ENCODE peak calls at places on chromosome 15, in eight cellular contexts. I is midbrain; K is fibroblast of the conjunctiva; N is breast epithelium; V is NCI-H1436; H is uterus; M is activated T-cell treated with anti-CD3 and anti-CD28 coated beads, Interleukin-2, amount 50 U/mL, for 48 hours; Z is stimulated activated CD8-positive, alpha-beta memory T cell treated with anti-CD3 and anti-CD28 coated beads, Interleukin-4, amount 100 ng/mL, for 4 hours. Q is an unnamed sample.

GRCh38 chr15:90957791-90958190 is 3.1 kb downstream of the RCCD1 start:
- DNase-seq in M (no peak), H (no peak), I (no peak), N (no peak), Z (no peak), K (no peak), V (no peak), Q (no peak)

GRCh38 chr15:52317022-52317421 is 21.4 kb upstream of the MYO5C start:
- DNase-seq in M (no peak), K (no peak), V (no peak), I (no peak), Z (no peak), H (no peak), N (no peak), Q (no peak)

GRCh38 chr15:62118446-62118964 is 46.6 kb downstream of the C2CD4B start:
- DNase-seq in I (no peak), Z (no peak), V (no peak), K (no peak), M (no peak), N (no peak), H (no peak), Q (no peak)

GRCh38 chr15:67180035-67180434 is 74.4 kb downstream of the AAGAB start:
- DNase-seq in M (no peak), I (no peak), Z (no peak), K (no peak), V (no peak), N (no peak), H (no peak), Q (no peak)

GRCh38 chr15:31343831-31344230 is 17.2 kb downstream of the KLF13 start:
- DNase-seq in K (no peak), I (no peak), Z (no peak), H (no peak), M (no peak), V (no peak), N (no peak), Q (no peak)

GRCh38 chr15:37019479-37020433 is 80.6 kb downstream of the MEIS2 start:
- DNase-seq in K (no peak), M (no peak), Z (no peak), N (no peak), I (no peak), V (no peak), H (no peak), Q (no peak)

GRCh38 chr15:99421172-99421656 is 144.6 kb upstream of the MEF2A start:
- DNase-seq in M (peak; percentile 26), V (no peak), H (no peak), Z (no peak), N (no peak), K (no peak), I (no peak), Q (no peak)

GRCh38 chr15:80494311-80494710 is 90.1 kb downstream of the ARNT2 start:
- DNase-seq in K (no peak), H (no peak), M (no peak), Z (no peak), N (no peak), I (no peak), V (no peak), Q (no peak)

GRCh38 chr15:77537006-77537405 is 95.7 kb downstream of the LINGO1 start:
- DNase-seq in N (no peak), I (no peak), K (no peak), M (no peak), H (no peak), Z (no peak), V (no peak), Q (no peak)

GRCh38 chr15:64604319-64604718 is 143.9 kb downstream of the ZNF609 start:
- DNase-seq in Z (no peak), I (no peak), V (no peak), K (no peak), N (no peak), H (no peak), M (no peak), Q (no peak)

GRCh38 chr15:88727439-88727838 is 75.8 kb upstream of the ACAN start:
- DNase-seq in H (no peak), M (no peak), K (no peak), N (no peak), Z (no peak), V (no peak), I (no peak), Q (no peak)

GRCh38 chr15:93520206-93520605 is 431.2 kb upstream of the RGMA start:
- DNase-seq in I (no peak), H (no peak), M (no peak), V (no peak), K (no peak), N (no peak), Z (no peak), Q (no peak)

GRCh38 chr15:87863152-87863551 is 393.4 kb downstream of the NTRK3 start:
- DNase-seq in H (no peak), Z (no peak), K (no peak), N (no peak), V (no peak), I (no peak), M (no peak), Q (no peak)

GRCh38 chr15:66802087-66803001 is 100.3 kb downstream of the SMAD6 start:
- DNase-seq in Z (no peak), I (no peak), V (no peak), N (peak; percentile 29), K (peak; percentile 34), M (no peak), H (no peak), Q (no peak)

GRCh38 chr15:83065431-83065830 is 1.6 kb downstream of the BTBD1 start:
- DNase-seq in Z (no peak), I (no peak), H (no peak), M (no peak), K (no peak), N (no peak), V (no peak), Q (no peak)

GRCh38 chr15:27844018-27844666 is 255.0 kb downstream of the OCA2 start:
- DNase-seq in I (no peak), H (no peak), N (no peak), K (no peak), V (no peak), M (no peak), Z (no peak), Q (no peak)

GRCh38 chr15:85865070-85865684 is 70.5 kb upstream of the KLHL25 start:
- DNase-seq in V (no peak), Z (no peak), N (no peak), H (peak; percentile 46), I (peak; percentile 32), K (peak; percentile 38), M (no peak), Q (no peak)

GRCh38 chr15:58329781-58330467 is 101.9 kb upstream of the LIPC start:
- DNase-seq in V (no peak), M (no peak), Z (no peak), N (peak; percentile 56), H (no peak), I (no peak), K (no peak), Q (no peak)

GRCh38 chr15:65927545-65927944 is 58.3 kb downstream of the RAB11A start:
- DNase-seq in K (no peak), I (no peak), N (no peak), Z (no peak), M (no peak), H (no peak), V (no peak), Q (no peak)

GRCh38 chr15:31278544-31279220 is 48.0 kb upstream of the KLF13 start:
- DNase-seq in I (no peak), N (peak; percentile 3), Z (no peak), K (no peak), H (no peak), M (no peak), V (no peak), Q (no peak)

GRCh38 chr15:83846847-83847246 is 192.9 kb downstream of the ADAMTSL3 start:
- DNase-seq in N (no peak), M (no peak), Z (no peak), V (no peak), K (peak; percentile 91), I (no peak), H (no peak), Q (no peak)

Q was measured in GOT3.